ENCODE peak calls at places on chromosomes 12 and 14, in nine cellular contexts. S is H54; G is neural crest cell; P is RWPE1; W is psoas muscle; T is GM23248; F is naive thymus-derived CD8-positive, alpha-beta T cell; M is CD4-positive, alpha-beta memory T cell; X is OCI-LY7. V is an unnamed sample.

GRCh38 chr14:88388741-88389282 is 3.4 kb downstream of the SPATA7 start:
- DNase-seq in S (no peak), G (no peak), P (no peak), W (no peak), T (no peak), F (no peak), M (no peak), X (no peak), V (no peak)

GRCh38 chr12:53939141-53940108 is 794 bp downstream of the HOXC13 start:
- DNase-seq in S (peak), G (no peak), P (peak), W (no peak), T (peak), F (no peak), M (no peak), X (no peak), V (peak)

GRCh38 chr14:53963491-53964227 is 7.0 kb upstream of the BMP4 start:
- DNase-seq in S (no peak), G (no peak), P (no peak), W (peak), T (no peak), F (no peak), M (no peak), X (no peak), V (peak)

GRCh38 chr14:100838493-100839440 is 12.8 kb downstream of the MEG3 start:
- DNase-seq in S (no peak), G (no peak), P (no peak), W (no peak), T (peak), F (no peak), M (no peak), X (no peak), V (no peak)

GRCh38 chr12:130514149-130514551 is 176.5 kb downstream of the PIWIL1 start:
- DNase-seq in S (no peak), G (no peak), P (no peak), W (no peak), T (no peak), F (no peak), M (no peak), X (no peak), V (no peak)

GRCh38 chr12:93573552-93574223 is 1.2 kb downstream of the SOCS2 start:
- DNase-seq in S (no peak), G (no peak), P (no peak), W (no peak), T (peak), F (no peak), M (peak), X (no peak), V (peak)

GRCh38 chr14:73785834-73786631 is 65.6 kb upstream of the PTGR2 start:
- DNase-seq in S (no peak), G (peak), P (peak), W (peak), T (peak), F (peak), M (peak), X (peak), V (peak)

GRCh38 chr12:115182239-115182638 is 498.3 kb upstream of the TBX3 start:
- DNase-seq in S (no peak), G (no peak), P (no peak), W (no peak), T (no peak), F (no peak), M (no peak), X (no peak), V (no peak)

GRCh38 chr14:104362761-104363605 is 216.6 kb upstream of the C14orf180 start:
- DNase-seq in S (no peak), G (no peak), P (no peak), W (no peak), T (no peak), F (no peak), M (no peak), X (no peak), V (no peak)

GRCh38 chr14:62179367-62180018 is 417.3 kb downstream of the SNAPC1 start:
- DNase-seq in S (peak), G (peak), P (peak), W (no peak), T (peak), F (no peak), M (no peak), X (peak), V (peak)

GRCh38 chr12:30985814-30986452 is 59.4 kb downstream of the TSPAN11 start:
- DNase-seq in S (peak), G (peak), P (peak), W (peak), T (peak), F (no peak), M (no peak), X (peak), V (peak)

GRCh38 chr12:18700254-18700653 is 37.6 kb downstream of the PLCZ1 start:
- DNase-seq in S (no peak), G (no peak), P (peak), W (no peak), T (peak), F (no peak), M (no peak), X (no peak), V (no peak)

GRCh38 chr12:124569375-124570148 is 2.1 kb upstream of the NCOR2 start:
- DNase-seq in S (no peak), G (no peak), P (no peak), W (no peak), T (no peak), F (no peak), M (no peak), X (no peak), V (no peak)

GRCh38 chr12:49880756-49881390 is 22.8 kb downstream of the FAIM2 start:
- DNase-seq in S (no peak), G (no peak), P (no peak), W (no peak), T (no peak), F (no peak), M (no peak), X (no peak), V (no peak)

GRCh38 chr12:42750356-42750755 is 160.8 kb upstream of the PRICKLE1 start:
- DNase-seq in S (no peak), G (no peak), P (no peak), W (no peak), T (no peak), F (no peak), M (no peak), X (no peak), V (no peak)

GRCh38 chr12:108643941-108644742 is 10.4 kb upstream of the SELPLG start:
- DNase-seq in S (peak), G (no peak), P (no peak), W (peak), T (peak), F (no peak), M (no peak), X (no peak), V (no peak)

GRCh38 chr12:104312202-104312601 is 8.7 kb downstream of the EID3 start:
- DNase-seq in S (no peak), G (no peak), P (no peak), W (no peak), T (no peak), F (no peak), M (no peak), X (no peak), V (no peak)

GRCh38 chr12:59708059-59708458 is 112.2 kb downstream of the SLC16A7 start:
- DNase-seq in S (peak), G (no peak), P (peak), W (no peak), T (peak), F (no peak), M (no peak), X (no peak), V (peak)